ENCODE peak calls at places on chromosomes 16 and 17, in ten cellular contexts. B, V, H, O, C, N, T, A, W and Q are unnamed samples. For H3K4me1, the result is how much of the 10 kb centered on the place peaks cover.

GRCh38 chr16:67683767-67684166 is 17.2 kb downstream of the C16orf86 start:
- DNase-seq in B (no peak), V (no peak), H (no peak), O (no peak), C (no peak), N (no peak), T (no peak), A (no peak), W (no peak), Q (no peak)

GRCh38 chr16:48383877-48384304 is 1.3 kb downstream of the SIAH1 start:
- DNase-seq in B (no peak), V (no peak), H (peak), O (no peak), C (no peak), N (no peak), T (no peak), A (peak), W (no peak), Q (peak)

GRCh38 chr17:17072546-17072945 is 30.3 kb downstream of the MPRIP start:
- DNase-seq in B (no peak), V (no peak), H (no peak), O (peak), C (no peak), N (no peak), T (no peak), A (no peak), W (no peak), Q (no peak)

GRCh38 chr17:9022553-9023388 is 1.5 kb downstream of the NTN1 start:
- DNase-seq in B (peak), V (peak), H (no peak), O (no peak), C (no peak), N (peak), T (no peak), A (peak), W (peak), Q (no peak)

GRCh38 chr17:69175812-69176517 is 34.3 kb upstream of the ABCA6 start:
- DNase-seq in B (no peak), V (no peak), H (no peak), O (no peak), C (no peak), N (no peak), T (no peak), A (peak), W (no peak), Q (peak)

GRCh38 chr17:69972251-69972650 is 102.8 kb upstream of the KCNJ16 start:
- DNase-seq in B (no peak), V (no peak), H (no peak), O (no peak), C (no peak), N (no peak), T (no peak), A (peak), W (no peak), Q (no peak)

GRCh38 chr17:74446551-74447500 is 14.9 kb downstream of the GPRC5C start:
- DNase-seq in B (no peak), V (peak), H (peak), O (peak), C (no peak), N (peak), T (no peak), A (no peak), W (no peak), Q (no peak)

GRCh38 chr16:85045641-85046471 is 18.3 kb downstream of the KIAA0513 start:
- DNase-seq in B (no peak), V (no peak), H (no peak), O (no peak), C (no peak), N (no peak), T (no peak), A (no peak), W (no peak), Q (no peak)

GRCh38 chr16:49158029-49158642 is 123.5 kb downstream of the CBLN1 start:
- DNase-seq in B (no peak), V (peak), H (peak), O (no peak), C (no peak), N (no peak), T (no peak), A (peak), W (peak), Q (peak)

GRCh38 chr16:86353185-86353584 is 157.1 kb upstream of the FOXF1 start:
- DNase-seq in B (no peak), V (no peak), H (no peak), O (no peak), C (no peak), N (no peak), T (no peak), A (peak), W (no peak), Q (no peak)

GRCh38 chr16:14600164-14600563 is 29.9 kb downstream of the PARN start:
- DNase-seq in B (no peak), V (no peak), H (no peak), O (no peak), C (no peak), N (peak), T (peak), A (peak), W (peak), Q (peak)

GRCh38 chr16:54447606-54448440 is 161.2 kb upstream of the IRX3 start:
- DNase-seq in B (no peak), V (no peak), H (peak), O (no peak), C (no peak), N (no peak), T (peak), A (peak), W (no peak), Q (no peak)

GRCh38 chr17:77999413-78000173 is 41.1 kb downstream of the TNRC6C start:
- DNase-seq in B (no peak), V (no peak), H (no peak), O (no peak), C (no peak), N (no peak), T (no peak), A (peak), W (no peak), Q (no peak)

GRCh38 chr17:62875296-62875695 is 67.2 kb upstream of the MARCHF10 start:
- DNase-seq in B (no peak), V (no peak), H (no peak), O (no peak), C (no peak), N (no peak), T (no peak), A (no peak), W (no peak), Q (no peak)

GRCh38 chr17:64177346-64178010 is 47.5 kb upstream of the ERN1 start:
- DNase-seq in B (no peak), V (no peak), H (no peak), O (no peak), C (no peak), N (no peak), T (no peak), A (no peak), W (no peak), Q (peak)

GRCh38 chr17:4490109-4490591 is 8.5 kb upstream of the SPNS2 start:
- DNase-seq in B (no peak), V (no peak), H (no peak), O (no peak), C (no peak), N (no peak), T (no peak), A (no peak), W (no peak), Q (no peak)

GRCh38 chr17:53950207-53950857 is 127.6 kb downstream of the KIF2B start:
- DNase-seq in B (no peak), V (no peak), H (no peak), O (no peak), C (no peak), N (no peak), T (no peak), A (no peak), W (peak), Q (peak)

GRCh38 chr16:74226361-74226979 is 70.1 kb upstream of the PSMD7 start:
- DNase-seq in B (no peak), V (no peak), H (no peak), O (no peak), C (no peak), N (peak), T (no peak), A (peak), W (peak), Q (no peak)

GRCh38 chr16:2963074-2963610 is 933 bp upstream of the KREMEN2 start:
- DNase-seq in B (no peak), V (no peak), H (no peak), O (no peak), C (no peak), N (no peak), T (no peak), A (no peak), W (peak), Q (no peak)

GRCh38 chr17:33892677-33893076 is 362.4 kb upstream of the CCL2 start:
- DNase-seq in B (no peak), V (no peak), H (no peak), O (no peak), C (no peak), N (peak), T (no peak), A (no peak), W (peak), Q (no peak)

GRCh38 chr17:80065478-80066170 is 29.2 kb downstream of the CCDC40 start:
- DNase-seq in B (no peak), V (no peak), H (no peak), O (no peak), C (no peak), N (no peak), T (no peak), A (no peak), W (peak), Q (no peak)

GRCh38 chr17:38326996-38327792 is 16.6 kb downstream of the GPR179 start:
- DNase-seq in B (no peak), V (peak), H (peak), O (no peak), C (no peak), N (peak), T (no peak), A (no peak), W (no peak), Q (no peak)
- H3K4me1 ChIP-seq in B (under half), V (under half), H (under half), O (under half), C (under half), N (under half), T (under half), A (under half), W (under half), Q (under half)

GRCh38 chr17:66791337-66791736 is 43.6 kb upstream of the CACNG5 start:
- DNase-seq in B (no peak), V (no peak), H (peak), O (no peak), C (no peak), N (no peak), T (no peak), A (no peak), W (no peak), Q (no peak)
- H3K27ac ChIP-seq in B (no peak), V (no peak), H (peak), O (no peak), C (no peak), N (no peak), T (no peak), A (no peak), W (no peak), Q (no peak)

DNA sequence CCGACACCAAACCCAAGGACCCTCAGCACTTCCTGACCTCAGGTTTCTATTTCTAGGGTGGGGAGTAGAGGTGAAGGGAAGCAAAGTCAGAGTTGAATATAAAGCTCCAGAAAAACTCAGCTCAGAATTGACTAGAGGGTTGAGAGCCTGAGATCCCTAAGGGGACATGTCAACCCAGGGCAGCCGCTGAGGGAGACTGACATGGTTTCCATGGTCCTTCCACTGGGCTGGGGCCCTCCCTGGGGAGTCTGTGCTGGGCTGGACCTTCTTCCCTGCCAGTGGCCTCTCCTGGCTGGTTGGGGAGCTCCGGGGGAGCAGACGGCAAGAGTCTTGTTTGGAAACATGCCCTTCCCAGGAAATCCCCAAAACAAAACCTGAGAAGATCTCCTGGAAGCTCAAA is 121.3 kb downstream of the METRNL start:
- DNase-seq in B (no peak), V (peak), H (no peak), O (peak), C (no peak), N (no peak), T (no peak), A (no peak), W (no peak), Q (peak)
- H3K4me3 ChIP-seq in B (no peak), V (no peak), H (no peak), O (no peak), C (no peak), N (no peak), T (no peak), A (no peak), W (no peak), Q (no peak)

DNA sequence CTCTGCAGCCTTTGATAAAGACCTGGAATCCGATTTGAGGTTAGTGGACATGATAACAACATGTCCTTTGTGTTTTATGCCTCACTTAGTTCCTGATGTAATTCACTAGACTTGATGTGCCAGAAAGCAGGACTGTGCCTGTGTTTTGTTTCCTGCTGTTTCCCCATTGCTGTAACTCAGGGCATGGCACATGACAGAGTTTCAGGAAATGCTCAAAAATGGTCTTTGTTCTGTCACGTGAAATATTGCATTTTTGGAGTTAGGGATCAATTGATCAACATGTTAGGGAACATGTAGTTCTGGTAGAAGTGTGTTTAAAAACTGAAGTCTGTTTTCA is 32.8 kb downstream of the DHX38 start:
- DNase-seq in B (no peak), V (no peak), H (peak), O (no peak), C (no peak), N (no peak), T (no peak), A (no peak), W (no peak), Q (no peak)
- H3K4me1 ChIP-seq in B (under half), V (under half), H (under half), O (under half), C (under half), N (under half), T (under half), A (under half), W (under half), Q (under half)

DNA sequence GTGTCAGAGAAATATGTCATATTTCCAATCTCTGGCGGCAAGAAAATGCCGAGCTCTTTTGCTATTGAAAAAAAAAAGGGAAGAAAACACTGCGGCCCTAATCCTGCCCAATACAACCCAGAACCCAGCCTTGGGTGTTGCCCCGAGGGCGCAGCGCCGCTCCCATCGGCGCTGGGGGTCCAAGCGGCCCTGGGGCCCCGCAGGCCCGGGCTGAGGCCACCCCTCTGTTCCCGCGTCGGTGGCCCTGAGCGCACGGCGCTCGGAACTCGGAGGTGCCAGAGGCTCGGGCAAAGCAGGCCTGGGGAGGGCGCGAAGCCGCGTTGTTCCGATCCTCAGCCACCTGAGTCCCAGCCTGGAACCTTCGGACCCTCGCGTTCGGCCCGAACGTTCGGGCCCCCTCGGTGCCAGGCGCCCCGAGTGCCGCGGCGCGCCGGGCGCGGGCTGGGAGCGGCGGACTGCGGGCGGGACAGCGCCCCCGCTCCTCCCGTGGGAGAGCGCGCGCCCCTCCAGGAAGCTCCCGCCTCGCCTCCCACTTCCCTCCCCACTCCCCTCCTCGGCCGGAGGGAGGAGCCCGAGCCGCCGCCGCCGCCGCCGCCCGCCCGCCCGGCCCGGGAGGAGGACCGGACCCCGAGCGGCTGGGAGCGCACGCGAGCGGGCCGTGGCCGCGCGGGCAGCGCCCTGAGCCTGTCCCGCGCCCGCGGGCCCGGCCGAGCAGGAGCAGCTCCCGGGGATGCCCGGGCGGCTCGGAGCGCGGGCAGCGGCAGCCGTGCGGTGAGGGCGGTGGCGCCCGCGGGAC is at the start of gene CPNE2:
- DNase-seq in B (peak), V (peak), H (peak), O (peak), C (no peak), N (peak), T (no peak), A (peak), W (peak), Q (peak)
- H3K27ac ChIP-seq in B (no peak), V (peak), H (peak), O (peak), C (no peak), N (peak), T (peak), A (peak), W (no peak), Q (peak)

GRCh38 chr17:42679492-42680330 is 1.9 kb downstream of the CCR10 start:
- DNase-seq in B (peak), V (peak), H (peak), O (peak), C (no peak), N (peak), T (no peak), A (peak), W (peak), Q (peak)

GRCh38 chr17:42677921-42678781 is 1.4 kb upstream of the PLEKHH3 start:
- DNase-seq in B (peak), V (peak), H (peak), O (peak), C (no peak), N (peak), T (no peak), A (peak), W (peak), Q (peak)

GRCh38 chr17:42680331-42680808 is 1.3 kb downstream of the CCR10 start:
- DNase-seq in B (no peak), V (peak), H (no peak), O (no peak), C (no peak), N (no peak), T (no peak), A (peak), W (no peak), Q (peak)

GRCh38 chr17:42677012-42677857 is 441 bp upstream of the PLEKHH3 start:
- DNase-seq in B (peak), V (peak), H (peak), O (peak), C (peak), N (peak), T (peak), A (peak), W (peak), Q (peak)

GRCh38 chr17:42679001-42679491 is 2.3 kb upstream of the PLEKHH3 start:
- DNase-seq in B (no peak), V (no peak), H (no peak), O (peak), C (no peak), N (no peak), T (no peak), A (peak), W (peak), Q (peak)
- H3K4me3 ChIP-seq in B (peak), V (peak), H (no peak), O (peak), C (peak), N (peak), T (peak), A (peak), W (peak), Q (peak)

DNA sequence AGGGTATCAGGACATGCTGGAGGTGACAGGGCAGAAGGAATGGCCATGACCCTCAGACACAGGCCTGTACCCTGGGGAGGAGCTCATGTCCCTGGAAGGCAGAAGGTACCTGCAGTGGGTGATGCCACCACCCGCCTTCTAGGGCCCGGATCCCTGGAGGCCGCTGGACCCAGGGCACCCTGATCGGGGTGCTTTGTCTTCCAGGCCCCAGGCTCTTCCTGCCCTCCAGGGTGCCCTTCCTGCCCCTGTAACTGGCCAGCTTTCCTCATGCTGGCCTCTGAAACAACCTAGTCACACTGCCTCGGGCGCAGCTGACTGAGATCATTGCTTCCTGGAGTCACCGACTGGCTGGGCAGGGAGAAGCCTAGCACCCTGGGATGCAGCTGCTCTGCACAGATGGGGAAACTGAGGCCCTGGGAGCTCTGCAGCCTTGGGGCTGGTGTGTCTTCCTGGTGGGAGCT is 5.8 kb downstream of the ADCY7 start:
- DNase-seq in B (no peak), V (no peak), H (no peak), O (no peak), C (no peak), N (no peak), T (no peak), A (no peak), W (no peak), Q (no peak)
- H3K4me1 ChIP-seq in B (half or more), V (under half), H (under half), O (under half), C (under half), N (under half), T (under half), A (under half), W (under half), Q (under half)

GRCh38 chr16:10583269-10583668 is 2.9 kb upstream of the EMP2 start:
- DNase-seq in B (no peak), V (no peak), H (no peak), O (no peak), C (no peak), N (no peak), T (no peak), A (no peak), W (no peak), Q (no peak)

GRCh38 chr16:10578474-10579316 is 1.7 kb downstream of the EMP2 start:
- DNase-seq in B (no peak), V (no peak), H (no peak), O (peak), C (no peak), N (no peak), T (no peak), A (peak), W (no peak), Q (peak)

GRCh38 chr16:10579575-10579964 is 828 bp downstream of the EMP2 start:
- DNase-seq in B (no peak), V (no peak), H (no peak), O (no peak), C (no peak), N (no peak), T (no peak), A (no peak), W (no peak), Q (no peak)

GRCh38 chr16:10579965-10580918 is at the start of gene EMP2:
- DNase-seq in B (no peak), V (peak), H (peak), O (peak), C (no peak), N (peak), T (no peak), A (peak), W (peak), Q (peak)

GRCh38 chr16:10581507-10581906 is 1.1 kb upstream of the EMP2 start:
- DNase-seq in B (no peak), V (no peak), H (no peak), O (no peak), C (no peak), N (no peak), T (no peak), A (no peak), W (no peak), Q (no peak)
- H3K27ac ChIP-seq in B (no peak), V (peak), H (no peak), O (peak), C (no peak), N (no peak), T (no peak), A (no peak), W (no peak), Q (no peak)

GRCh38 chr17:5583426-5584382 is 605 bp downstream of the NLRP1 start:
- DNase-seq in B (peak), V (peak), H (no peak), O (no peak), C (no peak), N (no peak), T (no peak), A (no peak), W (no peak), Q (no peak)
- H3K4me3 ChIP-seq in B (peak), V (peak), H (no peak), O (peak), C (peak), N (peak), T (no peak), A (peak), W (no peak), Q (peak)

GRCh38 chr17:76501018-76501826 is at the start of gene RHBDF2:
- DNase-seq in B (peak), V (peak), H (peak), O (peak), C (peak), N (peak), T (no peak), A (peak), W (peak), Q (no peak)
- H3K4me1 ChIP-seq in B (under half), V (under half), H (under half), O (under half), C (under half), N (half or more), T (under half), A (under half), W (under half), Q (under half)